ENCODE peak calls at places on chromosomes 16 and 17, in five cellular contexts. L is mesendoderm, C is neuronal stem cell, Z is IMR-90, X is mesenchymal stem cell. M is an unnamed sample. For H3K4me1, the result is how much of the 10 kb centered on the place peaks cover.

GRCh38 chr17:77392376-77393273 is 251.9 kb downstream of the SEC14L1 start:
- DNase-seq in X (no peak), L (peak), C (no peak), Z (no peak), M (no peak)

GRCh38 chr16:22788190-22788530 is 25.8 kb upstream of the HS3ST2 start:
- DNase-seq in X (no peak), C (no peak), Z (no peak), L (no peak), M (no peak)

GRCh38 chr16:83215417-83216001 is 588.7 kb downstream of the CDH13 start:
- DNase-seq in L (peak), Z (peak), C (peak), X (peak), M (no peak)

GRCh38 chr16:3912897-3913296 is 32.4 kb upstream of the CREBBP start:
- DNase-seq in L (no peak), X (no peak), Z (no peak), C (no peak), M (no peak)

GRCh38 chr17:77210946-77211541 is 70.3 kb downstream of the SEC14L1 start:
- DNase-seq in X (no peak), L (no peak), C (no peak), Z (no peak), M (no peak)

GRCh38 chr17:27379863-27380533 is 76.2 kb upstream of the KSR1 start:
- DNase-seq in L (no peak), X (no peak), C (peak), Z (peak), M (no peak)

GRCh38 chr17:20216154-20216815 is 207.1 kb downstream of the SPECC1 start:
- DNase-seq in X (no peak), Z (no peak), C (no peak), L (peak), M (no peak)

GRCh38 chr16:48099455-48099854 is 56.3 kb downstream of the ABCC12 start:
- DNase-seq in X (no peak), Z (no peak), L (peak), C (no peak), M (peak)

GRCh38 chr16:3945751-3946603 is 65.5 kb upstream of the CREBBP start:
- DNase-seq in X (peak), Z (peak), L (peak), C (no peak), M (peak)

GRCh38 chr16:68526782-68527145 is 12.3 kb upstream of the ZFP90 start:
- DNase-seq in X (no peak), L (no peak), C (no peak), Z (no peak), M (no peak)

GRCh38 chr17:8904686-8905085 is 37.2 kb upstream of the PIK3R6 start:
- DNase-seq in C (no peak), L (no peak), X (no peak), Z (no peak), M (no peak)

GRCh38 chr17:36475346-36475970 is 11.0 kb upstream of the ZNHIT3 start:
- DNase-seq in C (no peak), X (no peak), Z (no peak), L (no peak), M (no peak)

GRCh38 chr16:77888786-77889185 is 100.4 kb downstream of the VAT1L start:
- DNase-seq in X (no peak), Z (peak), C (no peak), L (no peak), M (no peak)

GRCh38 chr16:46482895-46483294 is 138.3 kb downstream of the SHCBP1 start:
- DNase-seq in L (no peak), Z (no peak), C (no peak), X (no peak), M (no peak)

GRCh38 chr16:26550111-26550610 is 516.6 kb upstream of the C16orf82 start:
- DNase-seq in Z (no peak), C (no peak), L (peak), X (no peak), M (peak)

GRCh38 chr16:11308493-11309283 is 27.6 kb upstream of the PRM1 start:
- DNase-seq in Z (no peak), C (no peak), X (no peak), L (no peak), M (no peak)

GRCh38 chr16:73483934-73484712 is 436.2 kb upstream of the ZFHX3 start:
- DNase-seq in C (no peak), Z (no peak), X (no peak), L (peak), M (no peak)
- H2AK5ac ChIP-seq in C (no peak), Z (no peak), X (no peak), L (no peak), M (no peak)

DNA sequence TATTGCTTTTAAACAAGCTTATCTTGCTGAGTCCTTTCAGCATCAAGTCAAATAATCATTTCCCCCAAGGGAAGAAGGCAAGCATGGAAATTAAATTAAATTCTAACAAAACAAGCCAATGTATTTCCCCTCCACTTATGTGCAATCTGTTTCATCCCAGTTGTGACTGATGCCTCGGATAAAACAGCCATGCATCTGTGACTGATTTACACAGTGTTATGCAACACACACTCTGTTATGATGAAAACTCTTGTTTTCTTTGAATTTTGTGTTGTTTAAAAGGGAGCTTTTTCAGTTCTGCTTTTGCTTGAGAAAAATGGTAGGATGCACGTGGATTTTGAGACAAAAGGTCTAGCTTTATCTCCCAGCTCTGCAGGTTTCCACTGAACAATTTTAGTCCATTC is 32.6 kb downstream of the TMEM100 start:
- DNase-seq in Z (no peak), X (peak), L (no peak), C (no peak), M (peak)
- H3K27ac ChIP-seq in Z (no peak), X (no peak), L (no peak), C (no peak), M (no peak)

DNA sequence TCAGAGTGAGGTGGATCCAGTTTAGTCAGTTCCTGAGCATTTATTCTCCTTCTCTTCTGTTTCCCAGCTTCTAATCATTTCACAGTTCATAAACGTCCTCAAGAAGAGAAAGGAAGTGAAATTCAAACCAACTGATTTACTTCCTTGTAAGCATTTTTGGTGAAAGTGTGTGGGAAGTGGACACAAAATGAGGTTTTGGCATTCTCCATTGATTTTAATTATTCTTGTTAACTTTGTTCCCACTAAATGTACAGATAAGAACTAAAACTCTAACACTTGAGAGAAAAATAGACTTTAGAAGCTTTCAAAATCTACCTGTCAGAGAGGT is 42.7 kb upstream of the CORO6 start:
- DNase-seq in L (no peak), C (no peak), Z (no peak), X (no peak), M (no peak)
- H3K4me1 ChIP-seq in L (under half), C (under half), Z (under half), X (under half), M (under half)

DNA sequence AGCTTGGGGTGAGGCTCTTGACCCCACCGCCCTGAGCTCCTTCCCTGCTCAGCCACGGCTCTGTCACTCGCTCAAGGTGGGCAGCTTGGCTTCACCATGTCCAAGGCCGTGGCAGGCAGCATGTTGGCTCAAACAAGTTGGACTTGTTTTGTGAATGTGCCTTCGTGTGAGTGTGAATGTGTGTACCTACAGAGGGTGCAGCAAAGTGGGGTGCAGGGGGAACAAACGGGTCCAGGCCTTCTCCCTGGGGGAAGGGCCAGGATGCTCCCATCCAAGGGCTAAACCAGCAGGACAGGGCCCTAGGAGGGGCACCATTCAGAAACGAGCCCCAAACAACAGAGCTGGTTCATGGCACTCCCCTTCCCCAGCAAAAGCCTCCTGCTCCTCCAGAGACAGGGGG is 4.8 kb downstream of the FA2H start:
- DNase-seq in Z (no peak), X (no peak), C (no peak), L (no peak), M (no peak)
- H2AK5ac ChIP-seq in Z (no peak), X (no peak), C (no peak), L (no peak), M (no peak)

DNA sequence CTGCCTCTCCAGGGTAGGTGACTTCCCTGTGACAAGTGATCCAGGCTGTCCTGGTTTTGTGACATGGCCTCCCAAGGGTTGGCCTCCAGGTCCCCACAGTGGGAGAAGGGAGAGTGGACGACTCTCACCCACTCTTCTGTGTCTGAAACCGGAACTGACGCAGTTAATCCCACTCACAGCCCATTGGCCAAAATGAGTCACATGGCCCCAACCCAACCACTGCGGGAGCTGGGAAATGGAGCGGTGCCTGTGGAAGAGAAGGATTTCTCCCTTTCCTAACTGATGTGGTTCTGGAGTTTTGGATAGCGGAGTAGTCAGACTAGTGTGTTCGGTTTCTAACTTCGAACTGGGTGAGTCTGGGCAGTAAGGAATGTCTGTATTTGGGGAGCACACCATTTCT is 79.4 kb downstream of the ABCC6 start:
- DNase-seq in L (no peak), C (no peak), X (no peak), Z (no peak), M (no peak)
- H3K27ac ChIP-seq in L (no peak), C (no peak), X (no peak), Z (no peak), M (no peak)

DNA sequence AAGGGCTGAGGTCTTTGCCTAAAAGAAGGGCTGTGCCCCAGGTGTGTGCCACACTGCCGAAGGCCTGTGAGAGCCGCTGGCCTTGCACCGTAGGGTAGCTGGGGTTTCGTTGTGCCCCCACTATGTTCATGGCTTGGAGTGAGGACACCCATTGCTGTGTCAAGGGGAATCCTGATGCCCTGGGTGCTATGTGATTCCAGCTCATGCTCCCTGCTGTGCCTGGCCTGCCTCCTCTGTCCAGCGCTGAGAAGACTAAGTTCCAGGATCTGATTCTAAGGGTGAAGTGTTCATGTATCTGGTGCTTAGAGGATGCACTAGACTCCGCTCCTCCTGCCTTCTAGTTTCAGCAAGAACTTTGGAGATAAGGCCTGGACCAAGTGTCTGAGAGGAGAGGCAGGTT is 47.4 kb downstream of the SREBF1 start:
- DNase-seq in Z (no peak), L (no peak), X (no peak), C (no peak), M (no peak)
- H3K4me1 ChIP-seq in Z (under half), L (under half), X (under half), C (half or more), M (under half)

M was measured in trophoblast cell.